ENCODE peak calls at places on chromosomes 16 and 17, in ten cellular contexts. O is activated naive CD4-positive, alpha-beta T cell; H is cardiac fibroblast; Y is hypothalamus; L is T1000; U is iris pigment epithelial cell; P is GM13976; S is lower lobe of right lung; R is H9; V is activated T-cell treated with anti-CD3 and anti-CD28 coated beads, Interleukin-2, amount 50 U/mL, for 1 hour. T is an unnamed sample.

GRCh38 chr17:66353937-66354401 is 51.6 kb downstream of the PRKCA start:
- DNase-seq in S (no peak), O (no peak), U (peak), R (no peak), Y (no peak), P (no peak), V (no peak), L (no peak), H (peak), T (no peak)

GRCh38 chr16:86492961-86493639 is 17.2 kb upstream of the FOXF1 start:
- DNase-seq in O (no peak), P (no peak), R (no peak), U (no peak), S (no peak), V (no peak), H (no peak), L (no peak), Y (no peak), T (no peak)

GRCh38 chr17:21296097-21297025 is 11.8 kb downstream of the MAP2K3 start:
- DNase-seq in R (no peak), O (no peak), H (no peak), P (peak), V (no peak), Y (no peak), L (no peak), U (no peak), S (no peak), T (no peak)

GRCh38 chr17:34059423-34060220 is 195.5 kb upstream of the CCL2 start:
- DNase-seq in V (no peak), Y (no peak), H (no peak), S (no peak), L (no peak), O (no peak), U (no peak), P (no peak), R (no peak), T (no peak)

GRCh38 chr17:63675607-63676539 is 24.1 kb downstream of the LIMD2 start:
- DNase-seq in S (peak), H (peak), V (no peak), P (no peak), R (no peak), O (no peak), Y (no peak), L (peak), U (peak), T (no peak)

GRCh38 chr16:30010817-30011504 is at the start of gene DOC2A:
- DNase-seq in L (no peak), O (peak), P (peak), Y (no peak), R (peak), H (no peak), V (peak), S (no peak), U (no peak), T (peak)

GRCh38 chr17:30237296-30238002 is 2.0 kb upstream of the SLC6A4 start:
- DNase-seq in S (no peak), P (no peak), R (no peak), H (no peak), U (no peak), V (no peak), O (no peak), L (no peak), Y (no peak), T (no peak)

GRCh38 chr16:77555781-77556180 is 120.9 kb upstream of the ADAMTS18 start:
- DNase-seq in V (no peak), P (no peak), S (no peak), O (no peak), R (no peak), L (no peak), H (no peak), Y (no peak), U (peak), T (no peak)

GRCh38 chr16:77974883-77975282 is 47.5 kb upstream of the CLEC3A start:
- DNase-seq in Y (no peak), L (no peak), H (no peak), V (no peak), P (no peak), O (no peak), R (peak), U (peak), S (no peak), T (no peak)

GRCh38 chr17:75876938-75877751 is 1.2 kb downstream of the TRIM47 start:
- DNase-seq in H (peak), O (no peak), U (peak), P (no peak), V (peak), L (peak), S (peak), Y (peak), R (peak), T (no peak)

GRCh38 chr17:2101448-2102257 is 46.8 kb downstream of the HIC1 start:
- DNase-seq in S (peak), P (no peak), V (peak), H (no peak), L (no peak), U (peak), R (no peak), O (no peak), Y (no peak), T (peak)

GRCh38 chr17:64781394-64781793 is 119.3 kb upstream of the SMURF2 start:
- DNase-seq in L (no peak), O (no peak), U (peak), P (peak), S (peak), V (peak), R (peak), H (peak), Y (no peak), T (peak)

GRCh38 chr17:36705651-36706436 is 104.5 kb downstream of the MRM1 start:
- DNase-seq in Y (no peak), V (peak), U (peak), P (peak), H (peak), O (no peak), S (no peak), L (no peak), R (peak), T (peak)

GRCh38 chr17:80195671-80196529 is 24.2 kb downstream of the SGSH start:
- DNase-seq in Y (no peak), H (peak), O (peak), S (no peak), U (no peak), P (peak), R (peak), L (no peak), V (peak), T (no peak)

GRCh38 chr16:85199880-85200279 is 87.6 kb upstream of the CIBAR2 start:
- DNase-seq in R (no peak), Y (no peak), S (no peak), H (no peak), U (no peak), V (no peak), L (no peak), O (no peak), P (no peak), T (no peak)

GRCh38 chr16:66906916-66907836 is 11.5 kb downstream of the CDH16 start:
- DNase-seq in P (no peak), L (no peak), O (no peak), U (no peak), R (no peak), H (no peak), V (no peak), Y (no peak), S (peak), T (no peak)

GRCh38 chr17:37481001-37481665 is 8.6 kb upstream of the DUSP14 start:
- DNase-seq in V (no peak), H (no peak), U (no peak), P (no peak), Y (no peak), L (no peak), R (no peak), S (no peak), O (no peak), T (no peak)

GRCh38 chr17:3796110-3796821 is 4.7 kb downstream of the ITGAE start:
- DNase-seq in L (no peak), P (peak), S (no peak), Y (no peak), U (no peak), V (peak), O (no peak), R (no peak), H (no peak), T (no peak)

GRCh38 chr16:84600343-84601229 is 17.3 kb downstream of the COTL1 start:
- DNase-seq in R (no peak), L (no peak), V (peak), S (no peak), U (peak), H (no peak), P (peak), Y (no peak), O (no peak), T (no peak)

T was measured in NCI-H510A.